ENCODE peak calls at places on chromosome X, in five cellular contexts. L is ovary, Y is lower leg skin, S is fibroblast of the aortic adventitia, F is sigmoid colon. Z is an unnamed sample.
A peak's percentile ranks its signal among the peaks of the same experiment; 100 is the strongest.

GRCh38 chrX:37420179-37420578 is 71.0 kb downstream of the PRRG1 start:
- DNase-seq in L (no peak), Y (no peak), S (no peak), F (no peak), Z (no peak)

GRCh38 chrX:95539041-95539440 is 1145.6 kb upstream of the DIAPH2 start:
- DNase-seq in L (no peak), Y (no peak), S (no peak), F (no peak), Z (no peak)

GRCh38 chrX:122850326-122850725 is 333.8 kb upstream of the GRIA3 start:
- DNase-seq in L (no peak), Y (no peak), S (peak; percentile 14), F (no peak), Z (no peak)

GRCh38 chrX:44569122-44569521 is 26.5 kb upstream of the FUNDC1 start:
- DNase-seq in L (no peak), Y (no peak), S (peak; percentile 26), F (no peak), Z (no peak)

GRCh38 chrX:153828723-153829548 is 1.4 kb downstream of the PDZD4 start:
- DNase-seq in L (no peak), Y (no peak), S (no peak), F (peak; percentile 52), Z (peak; percentile 19)

GRCh38 chrX:136823175-136823574 is 42.4 kb upstream of the ARHGEF6 start:
- DNase-seq in L (no peak), Y (no peak), S (peak; percentile 18), F (no peak), Z (no peak)

GRCh38 chrX:53481816-53482485 is 47.8 kb upstream of the HSD17B10 start:
- DNase-seq in L (no peak), Y (peak; percentile 36), S (peak; percentile 77), F (peak; percentile 66), Z (peak; percentile 50)

GRCh38 chrX:138710311-138710791 is 1.2 kb downstream of the FGF13 start:
- DNase-seq in L (peak; percentile 13), Y (no peak), S (no peak), F (no peak), Z (peak; percentile 18)

GRCh38 chrX:148381603-148382002 is 118.8 kb upstream of the AFF2 start:
- DNase-seq in L (no peak), Y (no peak), S (no peak), F (no peak), Z (no peak)

GRCh38 chrX:20362268-20363002 is 95.7 kb upstream of the RPS6KA3 start:
- DNase-seq in L (no peak), Y (no peak), S (peak; percentile 48), F (no peak), Z (no peak)

GRCh38 chrX:135688137-135688536 is 25.3 kb upstream of the CT45A1 start:
- DNase-seq in L (no peak), Y (no peak), S (no peak), F (no peak), Z (no peak)

GRCh38 chrX:148288451-148288850 is 212.0 kb upstream of the AFF2 start:
- DNase-seq in L (no peak), Y (no peak), S (no peak), F (no peak), Z (no peak)

GRCh38 chrX:135931644-135932487 is 38.4 kb downstream of the SAGE1 start:
- DNase-seq in L (peak; percentile 21), Y (no peak), S (peak; percentile 39), F (no peak), Z (peak; percentile 14)

GRCh38 chrX:125203737-125204578 is 115.7 kb upstream of the TEX13C start:
- DNase-seq in L (no peak), Y (peak; percentile 17), S (no peak), F (no peak), Z (no peak)

GRCh38 chrX:40501456-40501855 is 79.3 kb upstream of the ATP6AP2 start:
- DNase-seq in L (no peak), Y (no peak), S (no peak), F (no peak), Z (no peak)

GRCh38 chrX:132022115-132022862 is 813 bp upstream of the STK26 start:
- DNase-seq in L (no peak), Y (no peak), S (no peak), F (no peak), Z (peak; percentile 33)

GRCh38 chrX:22126311-22126710 is 94.2 kb downstream of the PHEX start:
- DNase-seq in L (no peak), Y (no peak), S (peak; percentile 37), F (no peak), Z (no peak)

GRCh38 chrX:136421338-136421737 is 66.4 kb upstream of the BRS3 start:
- DNase-seq in L (no peak), Y (no peak), S (no peak), F (no peak), Z (no peak)

GRCh38 chrX:151984328-151984727 is 9.9 kb upstream of the GABRE start:
- DNase-seq in L (no peak), Y (no peak), S (peak; percentile 92), F (no peak), Z (no peak)

GRCh38 chrX:6029014-6029413 is 199.7 kb downstream of the NLGN4X start:
- DNase-seq in L (no peak), Y (no peak), S (no peak), F (no peak), Z (no peak)

GRCh38 chrX:101485212-101486064 is at the start of gene ARMCX4:
- DNase-seq in L (peak; percentile 85), Y (peak; percentile 14), S (peak; percentile 39), F (peak; percentile 87), Z (no peak)

GRCh38 chrX:19625612-19626011 is 110.3 kb upstream of the MAP3K15 start:
- DNase-seq in L (no peak), Y (no peak), S (no peak), F (no peak), Z (no peak)

GRCh38 chrX:17876135-17876534 is 15.0 kb upstream of the RAI2 start:
- DNase-seq in L (no peak), Y (no peak), S (no peak), F (no peak), Z (no peak)

GRCh38 chrX:150410513-150410912 is 47.4 kb downstream of the MAMLD1 start:
- DNase-seq in L (no peak), Y (no peak), S (no peak), F (no peak), Z (no peak)

GRCh38 chrX:101252634-101253033 is 33.0 kb downstream of the DRP2 start:
- DNase-seq in L (no peak), Y (no peak), S (peak; percentile 61), F (no peak), Z (no peak)

GRCh38 chrX:147226801-147227200 is 412.3 kb upstream of the CXorf51A start:
- DNase-seq in L (no peak), Y (no peak), S (no peak), F (no peak), Z (no peak)

GRCh38 chrX:150515801-150516200 is 52.6 kb upstream of the MTM1 start:
- DNase-seq in L (no peak), Y (no peak), S (no peak), F (no peak), Z (no peak)

GRCh38 chrX:12076046-12076445 is 62.2 kb upstream of the FRMPD4 start:
- DNase-seq in L (no peak), Y (no peak), S (peak; percentile 15), F (no peak), Z (no peak)
- TF ChIP-seq CTCF in L (no peak), Y (no peak), S (peak; percentile 36), F (no peak), Z (no peak)

GRCh38 chrX:155577682-155578081 is 35.1 kb downstream of the TMLHE start:
- DNase-seq in L (no peak), Y (no peak), S (no peak), F (no peak), Z (no peak)
- TF ChIP-seq CTCF in L (no peak), Y (no peak), S (no peak), F (no peak), Z (no peak)

DNA sequence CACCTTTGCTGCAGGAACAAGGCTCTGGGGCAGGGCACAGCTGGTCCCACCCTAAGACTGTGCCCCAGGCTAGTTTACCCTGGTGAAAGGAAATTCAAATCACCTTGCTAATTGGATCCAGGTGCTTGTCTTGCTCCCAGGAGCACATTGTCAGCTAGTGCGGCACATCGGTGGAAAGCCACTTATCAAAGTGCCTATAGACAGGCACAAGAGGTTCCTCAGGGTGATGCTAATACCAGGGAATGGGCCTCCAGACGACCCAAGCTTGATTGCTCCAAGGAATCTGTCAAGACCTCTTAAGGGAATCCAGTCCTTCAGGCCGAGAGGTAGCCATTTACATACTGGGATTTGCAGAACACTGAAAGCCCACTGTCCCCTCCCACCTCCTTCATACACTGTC is 64.5 kb upstream of the PRPS1 start:
- DNase-seq in L (no peak), Y (no peak), S (no peak), F (no peak), Z (no peak)
- TF ChIP-seq CTCF in L (no peak), Y (no peak), S (no peak), F (no peak), Z (no peak)

GRCh38 chrX:110418220-110418856 is 59.7 kb downstream of the RTL9 start:
- DNase-seq in L (peak; percentile 46), Y (no peak), S (peak; percentile 69), F (no peak), Z (peak; percentile 23)
- TF ChIP-seq CTCF in L (peak; percentile 50), Y (no peak), S (peak; percentile 61), F (no peak), Z (peak; percentile 42)

GRCh38 chrX:9557508-9557907 is 92.7 kb downstream of the TBL1X start:
- DNase-seq in L (no peak), Y (no peak), S (no peak), F (no peak), Z (no peak)
- TF ChIP-seq CTCF in L (no peak), Y (no peak), S (no peak), F (no peak), Z (no peak)

GRCh38 chrX:69031181-69031580 is 134.1 kb downstream of the PJA1 start:
- DNase-seq in L (no peak), Y (no peak), S (peak; percentile 7), F (no peak), Z (no peak)
- TF ChIP-seq CTCF in L (no peak), Y (no peak), S (peak; percentile 28), F (no peak), Z (no peak)

GRCh38 chrX:27132851-27133250 is 330.3 kb downstream of the PPP4R3C start:
- DNase-seq in L (no peak), Y (no peak), S (no peak), F (no peak), Z (no peak)
- TF ChIP-seq CTCF in L (no peak), Y (no peak), S (no peak), F (no peak), Z (no peak)

DNA sequence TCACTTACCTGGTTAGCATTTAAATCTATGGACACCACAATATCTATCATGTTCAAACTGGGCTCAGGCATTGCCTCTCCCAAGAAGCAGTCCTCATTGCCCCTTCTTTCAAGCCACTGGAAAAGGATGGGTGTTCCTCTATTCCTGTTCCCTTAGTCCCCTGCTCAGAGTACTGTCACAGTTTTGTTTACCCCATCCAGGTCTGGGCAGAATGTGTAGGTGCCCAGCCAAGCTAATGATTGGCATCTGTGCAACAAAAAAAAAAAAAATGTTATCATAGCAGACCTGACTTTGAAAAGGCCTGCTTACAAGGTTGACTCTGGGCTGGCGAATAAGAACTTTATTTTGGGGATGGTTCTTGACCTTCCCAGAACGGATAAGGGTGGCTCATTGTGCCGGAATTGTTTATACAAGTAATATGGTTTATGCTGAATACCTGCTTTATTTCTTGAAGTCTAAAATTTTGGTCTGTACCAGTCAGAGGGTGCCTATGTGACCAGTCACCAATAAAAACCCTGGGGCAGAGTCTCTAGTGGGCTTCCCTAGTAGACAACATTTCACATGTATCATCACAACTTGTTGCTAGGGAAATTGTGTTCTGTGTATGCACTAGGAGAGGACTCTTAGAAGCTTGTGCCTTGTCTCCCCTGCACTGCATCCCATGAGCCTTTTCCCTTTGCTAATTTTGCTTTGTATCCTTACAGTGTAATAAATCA is 47.9 kb downstream of the JADE3 start:
- DNase-seq in L (no peak), Y (no peak), S (no peak), F (no peak), Z (no peak)
- TF ChIP-seq CTCF in L (no peak), Y (no peak), S (no peak), F (no peak), Z (no peak)

Z was measured in GM13977.